ENCODE peak calls at places on chromosome 22, in six cellular contexts. G is A549, M is HepG2, C is endothelial cell of umbilical vein, E is K562, B is GM12878. F is an unnamed sample.

GRCh38 chr22:27877501-27877900 is 41.6 kb downstream of the PITPNB start:
- DNase-seq in C (no peak), B (peak; percentile 41), M (no peak), E (no peak), G (no peak), F (no peak)

GRCh38 chr22:44112191-44112590 is 68.5 kb upstream of the PARVG start:
- DNase-seq in M (no peak), B (no peak), C (no peak), G (no peak), E (no peak), F (no peak)

GRCh38 chr22:19527321-19527721 is 3.1 kb upstream of the CLDN5 start:
- DNase-seq in B (no peak), E (no peak), M (no peak), C (peak; percentile 73), G (no peak), F (no peak)

GRCh38 chr22:50699001-50699753 is 26.6 kb downstream of the SHANK3 start:
- DNase-seq in G (no peak), B (no peak), C (no peak), M (no peak), E (no peak), F (no peak)

GRCh38 chr22:34278121-34278520 is 357.8 kb upstream of the LARGE1 start:
- DNase-seq in G (no peak), M (no peak), C (no peak), E (no peak), B (no peak), F (no peak)

GRCh38 chr22:31575190-31575589 is 78.9 kb downstream of the SFI1 start:
- DNase-seq in G (no peak), E (no peak), B (no peak), C (no peak), M (no peak), F (no peak)

GRCh38 chr22:50577987-50578775 is at the start of gene CPT1B:
- DNase-seq in C (no peak), G (no peak), E (peak; percentile 28), M (no peak), B (no peak), F (no peak)

GRCh38 chr22:43000441-43001175 is 14.3 kb downstream of the PACSIN2 start:
- DNase-seq in B (no peak), M (no peak), G (no peak), C (no peak), E (no peak), F (peak; percentile 79)

GRCh38 chr22:20997536-20998257 is 4.2 kb downstream of the THAP7 start:
- DNase-seq in B (no peak), M (no peak), G (no peak), C (no peak), E (no peak), F (no peak)

GRCh38 chr22:27810566-27810965 is 9.0 kb upstream of the MN1 start:
- DNase-seq in C (no peak), E (no peak), G (no peak), B (no peak), M (peak; percentile 40), F (no peak)

GRCh38 chr22:49564666-49565515 is 262.8 kb downstream of the BRD1 start:
- DNase-seq in G (no peak), E (no peak), M (no peak), C (no peak), B (no peak), F (no peak)

GRCh38 chr22:49564054-49564453 is 263.6 kb downstream of the BRD1 start:
- DNase-seq in B (no peak), G (no peak), E (no peak), C (no peak), M (no peak), F (no peak)

GRCh38 chr22:49562685-49563249 is 264.9 kb downstream of the BRD1 start:
- DNase-seq in G (no peak), E (no peak), B (no peak), M (no peak), C (no peak), F (no peak)

GRCh38 chr22:49561338-49561737 is 266.3 kb downstream of the BRD1 start:
- DNase-seq in B (no peak), G (no peak), E (no peak), C (no peak), M (no peak), F (no peak)

GRCh38 chr22:49561976-49562375 is 265.7 kb downstream of the BRD1 start:
- DNase-seq in M (no peak), B (no peak), C (no peak), E (no peak), G (no peak), F (peak; percentile 46)
- TF ChIP-seq CTCF in M (no peak), B (no peak), C (no peak), E (no peak), G (no peak), F (no peak)

DNA sequence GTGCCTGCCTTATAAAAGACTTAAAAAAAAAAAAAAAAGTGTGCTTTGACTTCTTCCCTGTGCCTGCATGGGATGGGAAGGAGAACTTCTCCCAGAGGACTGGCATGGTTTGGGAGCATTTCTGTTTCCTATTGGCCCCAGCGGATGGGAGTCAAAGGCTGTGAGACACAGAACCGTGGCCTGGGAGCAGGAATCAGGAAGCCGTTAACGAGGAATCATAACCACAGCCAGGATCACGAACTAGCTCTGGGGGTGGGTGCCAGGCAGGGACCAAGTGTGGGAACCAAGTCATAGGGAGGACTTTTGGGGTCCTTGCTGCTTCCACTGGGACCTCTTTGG is 526 bp downstream of the C1QTNF6 start:
- DNase-seq in B (no peak), E (no peak), M (no peak), C (peak; percentile 79), G (no peak), F (no peak)
- H3K4me3 ChIP-seq in B (no peak overlapping the region), E (no peak overlapping the region), M (no peak overlapping the region), C (peak overlapping the region; percentile 36), G (peak overlapping the region; percentile 60), F (no peak overlapping the region)

DNA sequence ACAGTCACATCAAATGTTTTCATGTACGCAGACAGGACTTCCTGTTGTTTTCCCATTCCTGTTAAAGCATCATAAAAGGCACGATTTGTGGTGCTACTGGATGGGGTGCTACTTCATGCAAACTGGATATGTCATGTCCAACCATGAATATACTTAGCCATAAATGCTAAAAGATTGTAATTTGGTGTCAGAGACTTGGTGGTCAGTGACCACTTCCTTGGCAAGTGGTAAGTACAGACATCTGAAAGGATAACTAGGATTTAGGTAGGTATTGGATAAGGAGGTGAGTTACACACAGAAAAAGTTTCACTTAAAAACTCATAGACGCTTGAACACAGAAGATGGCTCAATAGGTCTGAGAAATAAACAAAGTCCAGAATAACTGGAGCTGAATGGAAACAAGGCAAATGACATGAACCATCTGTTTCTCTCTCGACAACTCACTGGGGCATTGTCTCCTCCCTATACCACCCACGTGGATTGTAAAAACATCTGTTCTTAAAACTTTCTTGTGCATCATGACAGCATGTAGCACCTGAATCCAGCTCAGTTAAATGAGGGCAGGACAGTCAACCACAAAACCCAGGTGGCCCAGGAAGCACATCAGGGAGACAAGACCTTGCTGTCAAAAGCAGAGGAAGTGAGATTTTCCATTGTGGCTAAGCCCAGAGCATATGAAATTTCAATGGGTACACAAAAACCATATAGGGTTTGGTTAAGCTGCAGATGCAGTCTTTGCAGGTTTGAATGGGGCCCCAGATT is 22.1 kb upstream of the IGLL5 start:
- DNase-seq in M (no peak), C (no peak), E (peak; percentile 52), G (no peak), B (no peak), F (no peak)
- TF ChIP-seq MYC in M (no peak), C (no peak), E (no peak), G (no peak), B (no peak), F (no peak)

DNA sequence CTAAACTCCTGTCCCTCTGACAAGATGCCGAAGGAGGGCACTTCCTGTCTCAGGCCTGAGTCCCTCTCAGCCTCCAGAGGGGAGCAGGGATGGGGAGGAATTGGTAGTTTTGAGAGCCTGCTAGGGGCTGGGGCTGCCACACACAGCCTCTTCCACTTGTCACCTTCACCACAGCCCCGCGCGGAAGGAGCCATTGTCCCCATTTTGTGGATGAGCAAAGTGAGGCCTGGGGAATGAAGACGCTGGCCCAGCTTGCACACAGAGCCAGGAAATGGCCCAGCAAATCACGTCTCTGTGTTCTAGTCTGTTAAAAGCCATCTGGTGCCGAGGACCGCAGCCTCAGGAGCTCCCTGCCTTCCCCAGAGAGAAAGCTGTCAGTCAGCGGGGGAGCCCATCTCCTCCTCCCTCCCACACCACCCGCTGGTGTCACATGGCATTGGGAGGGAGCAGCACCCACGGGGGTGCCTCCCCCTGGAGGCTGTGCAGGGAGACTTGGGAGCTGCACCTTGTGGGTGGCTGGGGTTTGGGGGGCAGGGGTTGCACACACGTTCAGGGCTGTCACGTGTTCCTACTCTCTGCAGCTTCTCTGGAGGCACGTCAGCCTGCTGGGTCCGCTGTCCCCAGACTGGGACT is 34.6 kb downstream of the RASD2 start:
- DNase-seq in B (no peak), E (peak; percentile 51), M (no peak), C (no peak), G (no peak), F (peak; percentile 60)
- TF ChIP-seq CTCF in B (no peak), E (no peak), M (no peak), C (no peak), G (no peak), F (no peak)

GRCh38 chr22:17575681-17576080 is 12.4 kb downstream of the SLC25A18 start:
- DNase-seq in B (no peak), E (no peak), G (no peak), C (no peak), M (no peak), F (no peak)

GRCh38 chr22:17576475-17576874 is 13.2 kb downstream of the SLC25A18 start:
- DNase-seq in C (no peak), E (no peak), M (no peak), B (no peak), G (no peak), F (no peak)

GRCh38 chr22:17579535-17579981 is 16.3 kb downstream of the SLC25A18 start:
- DNase-seq in G (no peak), C (no peak), E (no peak), B (no peak), M (no peak), F (no peak)

GRCh38 chr22:17580461-17581031 is 17.2 kb downstream of the SLC25A18 start:
- DNase-seq in M (peak; percentile 41), C (peak; percentile 8), B (no peak), G (no peak), E (peak; percentile 37), F (no peak)

DNA sequence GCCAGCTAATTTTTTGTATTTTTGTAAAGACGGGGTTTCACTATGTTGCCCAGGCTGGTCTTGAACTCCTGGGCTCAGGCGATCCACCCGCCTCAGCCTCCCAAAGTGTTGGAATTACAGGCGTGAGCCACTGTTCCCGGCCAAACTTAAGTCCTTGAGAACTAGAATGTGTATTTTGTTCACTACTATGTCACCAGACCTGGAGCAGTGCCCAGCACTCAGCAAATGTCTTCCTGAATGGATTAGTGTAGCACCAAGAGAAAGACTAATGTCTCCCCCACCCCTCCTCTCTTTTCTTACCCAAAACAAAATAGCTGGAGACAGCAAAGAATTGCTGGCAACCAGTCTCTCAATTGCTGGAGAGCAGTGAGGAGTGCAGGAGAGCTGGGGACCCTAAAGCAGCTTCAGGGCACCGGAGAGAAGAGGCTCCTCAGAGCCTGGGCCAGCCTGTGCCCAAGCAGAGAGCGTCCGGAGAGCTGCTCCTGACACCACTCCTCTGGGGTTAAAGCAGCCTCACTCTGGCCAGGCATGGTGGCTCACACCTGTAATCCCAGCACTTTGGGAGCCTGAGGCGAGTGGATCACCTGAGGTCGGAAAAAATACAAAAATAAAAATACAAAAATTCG is 14.9 kb downstream of the SLC25A18 start:
- DNase-seq in M (peak; percentile 21), B (no peak), G (no peak), C (peak; percentile 23), E (no peak), F (no peak)
- H3K4me3 ChIP-seq in M (no peak overlapping the region), B (no peak overlapping the region), G (no peak overlapping the region), C (no peak overlapping the region), E (no peak overlapping the region), F (no peak overlapping the region)

GRCh38 chr22:36223504-36223903 is 15.8 kb downstream of the APOL2 start:
- DNase-seq in B (no peak), C (no peak), M (no peak), G (no peak), E (no peak), F (no peak)
- TF ChIP-seq MYC in B (no peak), C (no peak), M (no peak), G (no peak), E (no peak), F (no peak)